ENCODE peak calls at places on chromosomes 4 and X, in four cellular contexts. H, O, Q and F are unnamed samples.

GRCh38 chrX:39551748-39552147 is 546.0 kb downstream of the BCOR start:
- DNase-seq in Q (no peak), O (no peak), H (no peak), F (no peak)

GRCh38 chr4:153112071-153112460 is 92.2 kb upstream of the TRIM2 start:
- DNase-seq in H (no peak), Q (no peak), O (no peak), F (no peak)

GRCh38 chr4:76982638-76983579 is 33.4 kb downstream of the SEPTIN11 start:
- DNase-seq in Q (no peak), H (no peak), O (no peak), F (peak)

GRCh38 chrX:143873343-143873742 is 10.5 kb upstream of the UBE2NL start:
- DNase-seq in Q (peak), O (no peak), H (no peak), F (no peak)

GRCh38 chrX:140317462-140317861 is 187.4 kb downstream of the SOX3 start:
- DNase-seq in H (no peak), Q (no peak), O (no peak), F (no peak)

GRCh38 chrX:45295587-45295986 is 94.9 kb upstream of the DIPK2B start:
- DNase-seq in H (peak), Q (peak), O (no peak), F (peak)

GRCh38 chrX:131729295-131729694 is 185.4 kb downstream of the OR13H1 start:
- DNase-seq in Q (peak), H (peak), O (peak), F (no peak)

GRCh38 chr4:7663075-7663541 is 228.4 kb upstream of the PSAPL1 start:
- DNase-seq in O (no peak), Q (no peak), H (no peak), F (no peak)

GRCh38 chrX:138897621-138898492 is 186.3 kb upstream of the FGF13 start:
- DNase-seq in Q (peak), H (no peak), O (no peak), F (no peak)

GRCh38 chr4:121096629-121097028 is 24.3 kb upstream of the NDNF start:
- DNase-seq in Q (peak), H (no peak), O (no peak), F (no peak)

GRCh38 chr4:14289708-14290107 is 662.2 kb upstream of the BOD1L1 start:
- DNase-seq in O (no peak), H (no peak), Q (no peak), F (no peak)

GRCh38 chr4:153081181-153081580 is 123.1 kb upstream of the TRIM2 start:
- DNase-seq in H (no peak), Q (no peak), O (no peak), F (no peak)

GRCh38 chrX:39899876-39900787 is 197.6 kb downstream of the BCOR start:
- DNase-seq in H (no peak), Q (no peak), O (no peak), F (no peak)

GRCh38 chrX:2589186-2590020 is 88.6 kb upstream of the DHRSX start:
- DNase-seq in Q (no peak), H (no peak), O (no peak), F (no peak)

GRCh38 chr4:37799941-37800554 is 26.4 kb upstream of the PGM2 start:
- DNase-seq in H (no peak), O (no peak), Q (no peak), F (no peak)

GRCh38 chrX:103399744-103400143 is 23.4 kb downstream of the BEX3 start:
- DNase-seq in H (no peak), Q (no peak), O (no peak), F (no peak)

GRCh38 chr4:54971474-54971950 is 153.9 kb downstream of the KDR start:
- DNase-seq in Q (peak), H (no peak), O (no peak), F (peak)

GRCh38 chrX:115957862-115958490 is 212.6 kb upstream of the AGTR2 start:
- DNase-seq in O (no peak), Q (no peak), H (no peak), F (no peak)

GRCh38 chrX:71859637-71860036 is 51.0 kb upstream of the NHSL2 start:
- DNase-seq in O (no peak), H (no peak), Q (peak), F (no peak)

GRCh38 chr4:38189445-38189844 is 229.2 kb downstream of the PTTG2 start:
- DNase-seq in Q (peak), O (no peak), H (no peak), F (no peak)

GRCh38 chr4:185847352-185848078 is 35.5 kb upstream of the SORBS2 start:
- DNase-seq in O (peak), Q (no peak), H (peak), F (peak)

GRCh38 chr4:4762300-4762699 is 97.2 kb upstream of the MSX1 start:
- DNase-seq in H (no peak), O (no peak), Q (no peak), F (no peak)

GRCh38 chr4:4759883-4760282 is 99.6 kb upstream of the MSX1 start:
- DNase-seq in H (no peak), Q (no peak), O (no peak), F (no peak)

GRCh38 chr4:4759233-4759632 is 100.2 kb upstream of the MSX1 start:
- DNase-seq in H (no peak), Q (no peak), O (no peak), F (no peak)

GRCh38 chr4:4762909-4763814 is 96.3 kb upstream of the MSX1 start:
- DNase-seq in H (no peak), O (no peak), Q (peak), F (no peak)

DNA sequence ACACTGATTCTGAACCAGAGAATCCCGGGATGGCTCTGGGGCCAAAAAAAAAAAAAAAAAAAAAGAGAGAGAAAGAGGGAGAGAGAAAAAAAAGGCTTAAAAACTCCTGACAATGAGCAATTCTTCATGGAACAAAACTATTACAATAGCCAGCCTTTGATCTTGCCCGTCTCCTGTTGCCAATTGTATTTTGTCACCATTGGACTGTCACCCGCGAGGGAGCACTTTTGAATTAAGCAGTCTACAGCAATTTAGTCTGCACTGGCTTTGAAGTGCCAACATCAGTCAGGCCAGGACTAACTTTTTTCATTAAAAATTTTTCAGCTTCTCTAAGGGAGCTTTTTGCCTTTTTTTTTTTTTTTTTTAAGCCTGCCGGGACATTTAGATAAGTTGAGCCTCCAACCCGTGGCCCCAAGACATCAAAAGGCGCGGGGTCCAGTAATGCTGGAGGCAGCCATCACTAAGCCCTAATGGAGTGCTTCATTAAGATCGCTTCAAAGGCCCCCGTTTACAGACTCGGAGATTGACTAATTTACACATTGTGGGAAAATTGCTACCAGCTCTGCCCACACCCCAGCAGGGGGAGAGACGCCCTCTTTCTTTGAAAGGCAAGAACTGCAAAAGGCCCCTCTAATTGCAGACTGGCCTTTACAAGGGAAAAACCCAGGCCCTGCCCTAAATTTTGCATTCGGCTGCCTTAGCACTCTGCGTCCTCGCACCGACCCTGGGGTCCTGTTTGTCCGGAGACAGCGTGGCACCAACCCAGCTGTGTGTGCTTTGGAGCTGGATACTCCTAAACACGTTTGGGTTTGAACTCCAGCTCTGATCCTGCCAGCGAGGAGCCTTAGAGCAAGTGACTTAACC is 98.1 kb upstream of the MSX1 start:
- DNase-seq in O (no peak), Q (no peak), H (no peak), F (peak)
- TF ChIP-seq CTCF in O (no peak), Q (peak), H (no peak), F (peak)

GRCh38 chr4:115871596-115871995 is 758.2 kb upstream of the NDST4 start:
- DNase-seq in H (no peak), Q (no peak), O (no peak), F (no peak)

GRCh38 chr4:115873048-115873447 is 759.6 kb upstream of the NDST4 start:
- DNase-seq in Q (no peak), H (no peak), O (no peak), F (no peak)
- TF ChIP-seq CTCF in Q (no peak), H (no peak), O (no peak), F (peak)

GRCh38 chrX:128106630-128107029 is 54.4 kb upstream of the ACTRT1 start:
- DNase-seq in Q (no peak), H (no peak), O (no peak), F (no peak)
- TF ChIP-seq CTCF in Q (peak), H (no peak), O (no peak), F (peak)

DNA sequence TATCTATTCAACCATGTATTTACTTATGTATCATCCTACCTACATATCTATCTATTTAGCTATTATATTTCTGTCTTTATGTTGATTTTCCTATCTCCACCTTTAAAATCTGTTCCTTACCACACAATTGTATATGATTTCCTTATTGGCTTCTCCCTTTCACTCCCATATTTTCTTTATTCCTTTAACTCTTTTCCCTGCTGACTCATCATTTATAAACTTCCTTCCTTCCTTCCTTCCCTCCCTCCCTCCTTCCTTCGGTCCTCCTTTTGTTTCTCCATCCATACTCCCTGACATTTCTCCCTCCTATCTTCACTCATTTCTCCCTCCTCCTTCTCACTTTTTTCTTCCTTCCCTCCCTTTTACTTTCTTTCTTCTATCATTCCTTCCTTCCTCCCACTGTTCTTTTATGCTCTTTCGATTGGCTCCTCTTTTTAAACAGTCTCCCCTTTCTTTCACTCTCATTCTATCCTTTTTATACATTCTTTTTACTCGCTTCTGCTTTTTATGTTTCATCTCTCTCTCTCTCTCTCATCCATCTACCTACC is 100.3 kb downstream of the RBMX2 start:
- DNase-seq in Q (no peak), O (no peak), H (no peak), F (no peak)
- TF ChIP-seq CTCF in Q (no peak), O (no peak), H (no peak), F (no peak)

GRCh38 chrX:21487832-21488231 is 113.6 kb downstream of the CNKSR2 start:
- DNase-seq in Q (no peak), H (peak), O (no peak), F (no peak)
- TF ChIP-seq CTCF in Q (no peak), H (no peak), O (no peak), F (no peak)

GRCh38 chr4:177404342-177404741 is 37.9 kb downstream of the AGA start:
- DNase-seq in H (no peak), Q (no peak), O (no peak), F (no peak)

GRCh38 chr4:177404980-177405379 is 37.3 kb downstream of the AGA start:
- DNase-seq in Q (no peak), O (no peak), H (no peak), F (no peak)

GRCh38 chr4:177403746-177404145 is 38.5 kb downstream of the AGA start:
- DNase-seq in O (no peak), Q (no peak), H (no peak), F (no peak)

GRCh38 chr4:177408023-177408422 is 34.2 kb downstream of the AGA start:
- DNase-seq in Q (no peak), H (no peak), O (no peak), F (no peak)

DNA sequence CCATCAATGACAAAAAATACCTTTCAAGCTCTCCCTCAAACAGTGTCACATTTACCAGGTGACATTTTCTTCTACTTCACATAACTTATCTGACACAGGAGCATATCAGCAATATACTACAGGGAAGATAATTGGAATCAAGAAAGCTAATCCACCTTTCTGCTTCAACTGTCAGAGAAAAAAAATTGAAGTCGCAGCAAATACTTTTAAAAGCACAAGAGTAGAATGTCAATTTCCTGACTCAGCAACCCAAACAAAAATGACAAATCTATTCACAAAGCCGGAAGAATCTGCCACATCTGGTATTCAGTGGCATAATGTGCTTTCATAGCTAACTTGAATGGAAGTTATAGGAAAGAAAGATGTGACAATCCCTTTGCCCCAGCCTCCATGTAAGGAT is 36.7 kb downstream of the AGA start:
- DNase-seq in Q (no peak), H (no peak), O (no peak), F (no peak)
- TF ChIP-seq CTCF in Q (no peak), H (no peak), O (no peak), F (no peak)

DNA sequence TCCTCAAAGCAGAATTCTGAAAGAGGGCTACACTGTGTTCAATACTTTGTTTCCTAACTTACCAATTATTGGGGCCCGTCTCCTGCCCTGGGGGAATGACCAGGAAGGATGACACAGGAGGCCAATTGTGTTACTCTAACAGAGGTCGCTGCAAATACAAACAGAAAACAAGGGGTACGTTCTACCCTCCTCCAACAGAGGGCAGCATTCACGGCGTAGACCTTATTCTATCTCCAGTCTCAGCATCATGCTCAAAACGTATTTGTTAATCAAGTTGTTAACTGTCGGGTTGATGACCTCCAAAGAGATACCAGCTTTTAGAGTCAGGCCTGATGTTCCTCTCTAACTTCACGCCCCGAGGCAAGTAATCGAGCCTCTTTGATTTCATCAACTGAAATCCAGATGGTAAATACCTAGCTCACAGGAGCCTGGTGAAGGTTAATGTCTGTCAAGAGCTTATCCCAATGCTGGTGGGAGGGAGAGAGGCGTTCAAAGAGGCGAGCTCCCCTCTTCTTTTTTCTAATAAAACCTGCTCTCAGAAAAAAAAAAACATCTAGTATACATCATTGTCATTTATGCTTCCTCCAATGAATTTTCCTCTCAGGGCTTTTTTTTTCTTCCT is 181.0 kb upstream of the KCNIP4 start:
- DNase-seq in H (peak), O (no peak), Q (no peak), F (peak)
- TF ChIP-seq CTCF in H (peak), O (peak), Q (peak), F (peak)